ENCODE peak calls at places on chromosomes 5 and 9, in nine cellular contexts. R, N, C, A, Q, I, X, D and J are unnamed samples.

GRCh38 chr9:129609486-129610192 is 11.3 kb downstream of the C9orf50 start:
- DNase-seq in A (peak; percentile 82), I (no peak), N (no peak), C (peak; percentile 17), D (no peak), X (peak; percentile 27), R (no peak), Q (peak; percentile 73), J (peak; percentile 49)

GRCh38 chr5:52043543-52043942 is 660.3 kb downstream of the ISL1 start:
- DNase-seq in D (no peak), N (no peak), R (no peak), Q (no peak), A (no peak), X (no peak), I (no peak), C (no peak), J (no peak)

GRCh38 chr9:30015073-30015472 is 2369.4 kb upstream of the ACO1 start:
- DNase-seq in I (no peak), N (no peak), A (no peak), Q (no peak), X (no peak), D (no peak), C (no peak), R (no peak), J (no peak)

GRCh38 chr5:90359073-90359804 is 50.3 kb downstream of the CETN3 start:
- DNase-seq in C (no peak), N (no peak), I (no peak), Q (no peak), X (no peak), R (no peak), A (no peak), D (no peak), J (no peak)

GRCh38 chr9:127194881-127195713 is 69.5 kb upstream of the GARNL3 start:
- DNase-seq in D (no peak), I (no peak), A (peak; percentile 34), Q (no peak), R (no peak), C (no peak), X (peak; percentile 99), N (no peak), J (no peak)

GRCh38 chr9:132192728-132193127 is 30.9 kb downstream of the NTNG2 start:
- DNase-seq in R (no peak), N (no peak), A (no peak), Q (no peak), C (no peak), I (peak; percentile 78), X (no peak), D (no peak), J (no peak)

GRCh38 chr9:100919526-100919925 is 109.0 kb upstream of the PLPPR1 start:
- DNase-seq in N (no peak), X (no peak), A (no peak), Q (no peak), R (no peak), D (no peak), I (no peak), C (no peak), J (no peak)

GRCh38 chr5:124546643-124547042 is 199.8 kb downstream of the ZNF608 start:
- DNase-seq in Q (peak; percentile 18), X (peak; percentile 32), I (no peak), N (no peak), D (no peak), A (peak; percentile 4), R (no peak), C (peak; percentile 16), J (no peak)

GRCh38 chr5:90547072-90547536 is 11.5 kb upstream of the ADGRV1 start:
- DNase-seq in A (no peak), N (no peak), Q (no peak), I (no peak), D (no peak), C (no peak), X (no peak), R (no peak), J (no peak)

GRCh38 chr9:123176230-123176629 is 92.2 kb downstream of the STRBP start:
- DNase-seq in R (no peak), X (peak; percentile 6), C (no peak), Q (no peak), D (no peak), A (no peak), I (no peak), N (no peak), J (no peak)

GRCh38 chr5:14004598-14005394 is 60.3 kb upstream of the DNAH5 start:
- DNase-seq in C (no peak), X (no peak), N (no peak), Q (no peak), A (peak; percentile 27), I (no peak), D (no peak), R (no peak), J (no peak)

GRCh38 chr9:89254058-89254772 is 56.8 kb upstream of the CKS2 start:
- DNase-seq in X (no peak), I (no peak), N (no peak), R (no peak), Q (no peak), C (no peak), D (no peak), A (no peak), J (no peak)

GRCh38 chr9:95305770-95306492 is 11.6 kb downstream of the FANCC start:
- DNase-seq in Q (no peak), X (peak; percentile 37), N (no peak), A (peak; percentile 46), C (no peak), D (no peak), R (no peak), I (no peak), J (no peak)

GRCh38 chr5:157068785-157069184 is 9.9 kb upstream of the HAVCR1 start:
- DNase-seq in X (no peak), Q (no peak), R (no peak), I (no peak), A (no peak), C (no peak), N (no peak), D (no peak), J (no peak)

GRCh38 chr5:135667204-135667603 is 88.4 kb upstream of the CXCL14 start:
- DNase-seq in X (no peak), I (no peak), N (no peak), R (no peak), D (no peak), C (no peak), A (no peak), Q (no peak), J (no peak)

GRCh38 chr5:1321576-1321975 is 23.3 kb downstream of the CLPTM1L start:
- DNase-seq in R (no peak), X (no peak), I (peak; percentile 3), A (no peak), Q (no peak), C (no peak), D (no peak), N (no peak), J (no peak)

GRCh38 chr9:123957731-123958130 is 27.8 kb upstream of the DENND1A start:
- DNase-seq in Q (no peak), C (no peak), I (no peak), D (no peak), A (no peak), R (no peak), X (no peak), N (no peak), J (no peak)

GRCh38 chr5:68456756-68457217 is 241.2 kb downstream of the PIK3R1 start:
- DNase-seq in Q (peak; percentile 49), D (no peak), C (no peak), N (no peak), I (no peak), X (peak; percentile 51), R (no peak), A (peak; percentile 20), J (no peak)

GRCh38 chr5:16626696-16627264 is 10.0 kb upstream of the RETREG1 start:
- DNase-seq in Q (no peak), N (no peak), D (no peak), I (no peak), C (no peak), R (no peak), X (no peak), A (no peak), J (no peak)

GRCh38 chr5:143045062-143045461 is 274.9 kb downstream of the ARHGAP26 start:
- DNase-seq in R (no peak), D (no peak), C (no peak), X (no peak), A (no peak), Q (no peak), I (no peak), N (no peak), J (no peak)

GRCh38 chr5:172502410-172502809 is 48.1 kb upstream of the SH3PXD2B start:
- DNase-seq in C (no peak), I (no peak), N (no peak), R (no peak), A (no peak), D (no peak), X (no peak), Q (no peak), J (no peak)

GRCh38 chr9:133429641-133430161 is 7.5 kb downstream of the ADAMTS13 start:
- DNase-seq in C (no peak), D (no peak), A (peak; percentile 56), I (no peak), Q (peak; percentile 53), X (no peak), R (no peak), N (no peak), J (no peak)

GRCh38 chr5:133341915-133342710 is 270.2 kb downstream of the FSTL4 start:
- DNase-seq in Q (no peak), D (no peak), N (no peak), C (no peak), R (no peak), I (no peak), X (no peak), A (no peak), J (no peak)

GRCh38 chr9:96071245-96072124 is 196.0 kb downstream of the ERCC6L2 start:
- DNase-seq in A (peak; percentile 58), X (peak; percentile 15), R (no peak), Q (peak; percentile 31), D (no peak), I (no peak), C (peak; percentile 16), N (no peak), J (no peak)

GRCh38 chr5:41416336-41416735 is 94.1 kb downstream of the PLCXD3 start:
- DNase-seq in X (no peak), N (no peak), R (no peak), Q (no peak), C (no peak), D (no peak), I (no peak), A (no peak), J (no peak)

GRCh38 chr5:119400248-119400647 is 44.4 kb downstream of the TNFAIP8 start:
- DNase-seq in Q (no peak), C (no peak), N (no peak), I (no peak), X (peak; percentile 75), A (no peak), D (no peak), R (no peak), J (no peak)

GRCh38 chr9:18438951-18439350 is 35.0 kb upstream of the ADAMTSL1 start:
- DNase-seq in X (no peak), Q (no peak), A (no peak), D (no peak), C (no peak), N (no peak), R (no peak), I (no peak), J (no peak)

GRCh38 chr5:125140855-125141254 is 394.4 kb upstream of the ZNF608 start:
- DNase-seq in D (no peak), C (peak; percentile 5), X (peak; percentile 64), R (peak; percentile 90), A (peak; percentile 50), N (no peak), Q (peak; percentile 11), I (no peak), J (no peak)

GRCh38 chr9:26789959-26790358 is 102.6 kb downstream of the CAAP1 start:
- DNase-seq in R (no peak), D (no peak), I (no peak), A (peak; percentile 15), N (no peak), Q (no peak), X (peak; percentile 42), C (no peak), J (no peak)

GRCh38 chr9:100370064-100370723 is 17.5 kb upstream of the TEX10 start:
- DNase-seq in C (no peak), X (no peak), N (no peak), I (no peak), A (no peak), Q (no peak), R (no peak), D (no peak), J (no peak)

GRCh38 chr5:133995341-133995740 is 9.4 kb downstream of the VDAC1 start:
- DNase-seq in A (no peak), Q (no peak), R (no peak), N (no peak), D (no peak), C (no peak), I (no peak), X (no peak), J (no peak)